ENCODE peak calls at places on chromosomes 2 and 18, in seven cellular contexts. V, G, T, B, Y, P and R are unnamed samples.

GRCh38 chr18:11956371-11957308 is 24.7 kb upstream of the IMPA2 start:
- DNase-seq in V (no peak), Y (no peak), P (no peak), B (no peak), T (no peak), G (no peak), R (no peak)

GRCh38 chr2:174051741-174052638 is 86.8 kb upstream of the SP3 start:
- DNase-seq in V (no peak), Y (peak; percentile 70), P (peak; percentile 74), B (no peak), G (no peak), T (peak; percentile 71), R (no peak)

GRCh38 chr2:106789185-106789584 is 96.8 kb downstream of the ST6GAL2 start:
- DNase-seq in V (no peak), B (no peak), G (no peak), P (no peak), Y (peak; percentile 25), T (no peak), R (no peak)

GRCh38 chr2:201120500-201120899 is 4.5 kb downstream of the CFLAR start:
- DNase-seq in T (no peak), V (no peak), P (no peak), Y (no peak), B (no peak), G (no peak), R (peak; percentile 34)

GRCh38 chr18:31684279-31685096 is at the start of gene B4GALT6:
- DNase-seq in Y (peak; percentile 61), B (no peak), G (peak; percentile 58), V (no peak), P (peak; percentile 6), T (no peak), R (peak; percentile 68)

GRCh38 chr2:163751696-163752095 is 15.9 kb upstream of the FIGN start:
- DNase-seq in T (no peak), P (no peak), B (no peak), G (no peak), V (no peak), Y (no peak), R (no peak)

GRCh38 chr2:163878718-163879117 is 142.9 kb upstream of the FIGN start:
- DNase-seq in P (peak; percentile 7), Y (peak; percentile 31), B (no peak), V (no peak), G (no peak), T (peak; percentile 53), R (peak; percentile 4)

GRCh38 chr2:241019441-241020139 is 21.2 kb downstream of the SNED1 start:
- DNase-seq in Y (no peak), T (no peak), P (no peak), V (no peak), G (no peak), B (no peak), R (no peak)

GRCh38 chr2:204274487-204274886 is 270.8 kb upstream of the PARD3B start:
- DNase-seq in Y (no peak), P (no peak), G (no peak), B (no peak), T (no peak), V (no peak), R (no peak)

GRCh38 chr2:203909192-203909945 is 27.2 kb upstream of the ICOS start:
- DNase-seq in T (peak; percentile 81), G (no peak), Y (peak; percentile 32), B (no peak), V (no peak), P (peak; percentile 76), R (no peak)

GRCh38 chr2:232216028-232216427 is 162.5 kb upstream of the ALPP start:
- DNase-seq in T (no peak), B (no peak), P (no peak), V (no peak), Y (no peak), G (no peak), R (no peak)

GRCh38 chr18:32158108-32158624 is 31.7 kb upstream of the MEP1B start:
- DNase-seq in P (peak; percentile 85), Y (peak; percentile 86), G (peak; percentile 70), T (peak; percentile 84), V (peak; percentile 52), B (peak; percentile 81), R (peak; percentile 95)

GRCh38 chr2:230434677-230435324 is 18.8 kb downstream of the SP100 start:
- DNase-seq in G (no peak), P (no peak), V (no peak), Y (no peak), B (no peak), T (peak; percentile 14), R (no peak)

GRCh38 chr2:120231974-120232635 is 8.9 kb upstream of the TMEM185B start:
- DNase-seq in T (peak; percentile 32), P (peak; percentile 56), B (peak; percentile 93), Y (peak; percentile 54), G (no peak), V (peak; percentile 46), R (no peak)

GRCh38 chr18:30618567-30618966 is 424.0 kb downstream of the DSC3 start:
- DNase-seq in Y (no peak), T (peak; percentile 26), P (no peak), G (no peak), B (no peak), V (no peak), R (no peak)